ENCODE peak calls at places on chromosomes 13 and 19, in seven cellular contexts. D is spleen, U is cardiac muscle cell, B is osteoblast, G is kidney, W is keratinocyte, R is colonic mucosa. H is an unnamed sample. For H3K4me1, the result is how much of the 10 kb centered on the place peaks cover.

GRCh38 chr13:31885994-31886393 is 145.6 kb upstream of the FRY start:
- DNase-seq in D (no peak), U (peak), B (no peak), G (no peak), W (no peak), R (no peak), H (peak)

GRCh38 chr13:50425772-50426171 is 410.5 kb downstream of the KCNRG start:
- DNase-seq in D (no peak), U (no peak), B (no peak), G (no peak), W (no peak), R (no peak), H (no peak)

GRCh38 chr19:18401580-18402112 is 4.2 kb upstream of the LRRC25 start:
- DNase-seq in D (peak), U (no peak), B (peak), G (peak), W (no peak), R (peak), H (peak)

GRCh38 chr19:5828661-5829566 is 10.6 kb downstream of the FUT6 start:
- DNase-seq in D (no peak), U (peak), B (peak), G (no peak), W (no peak), R (no peak), H (no peak)

GRCh38 chr13:76720416-76720815 is 165.8 kb downstream of the KCTD12 start:
- DNase-seq in D (no peak), U (no peak), B (no peak), G (no peak), W (no peak), R (no peak), H (no peak)

GRCh38 chr13:70310720-70311119 is 202.5 kb upstream of the KLHL1 start:
- DNase-seq in D (no peak), U (peak), B (no peak), G (no peak), W (no peak), R (peak), H (peak)

GRCh38 chr19:2374808-2375207 is 14.7 kb downstream of the TMPRSS9 start:
- DNase-seq in D (no peak), U (no peak), B (peak), G (no peak), W (no peak), R (no peak), H (no peak)

GRCh38 chr19:10270180-10270615 is 722 bp upstream of the ICAM1 start:
- DNase-seq in D (peak), U (no peak), B (peak), G (peak), W (no peak), R (peak), H (no peak)

GRCh38 chr19:7850975-7851622 is 21.1 kb downstream of the EVI5L start:
- DNase-seq in D (no peak), U (no peak), B (peak), G (no peak), W (no peak), R (no peak), H (no peak)

GRCh38 chr19:30780456-30780855 is 408.3 kb downstream of the ZNF536 start:
- DNase-seq in D (no peak), U (peak), B (no peak), G (no peak), W (no peak), R (no peak), H (no peak)
- H3K4me1 ChIP-seq in D (under half), U (under half), B (under half), G (under half), W (under half), R (under half), H (under half)

GRCh38 chr19:42322305-42322704 is 3.1 kb upstream of the MEGF8 start:
- DNase-seq in D (no peak), U (no peak), B (peak), G (no peak), W (no peak), R (no peak), H (no peak)

GRCh38 chr19:42323473-42323851 is 2.0 kb upstream of the MEGF8 start:
- DNase-seq in D (no peak), U (no peak), B (peak), G (no peak), W (no peak), R (peak), H (no peak)

GRCh38 chr19:42325308-42325895 is at the start of gene MEGF8:
- DNase-seq in D (peak), U (peak), B (peak), G (peak), W (peak), R (peak), H (peak)

GRCh38 chr19:42324655-42325307 is 654 bp upstream of the MEGF8 start:
- DNase-seq in D (peak), U (no peak), B (peak), G (no peak), W (no peak), R (peak), H (no peak)

GRCh38 chr19:42323852-42324654 is 1.4 kb upstream of the MEGF8 start:
- DNase-seq in D (peak), U (no peak), B (peak), G (no peak), W (no peak), R (no peak), H (no peak)
- TF ChIP-seq CTCF in D (no peak), U (no peak), B (no peak), G (no peak), W (peak), R (no peak), H (no peak)

GRCh38 chr19:30309983-30310805 is 62.0 kb upstream of the ZNF536 start:
- DNase-seq in D (no peak), U (no peak), B (no peak), G (no peak), W (no peak), R (no peak), H (no peak)
- H3K4me1 ChIP-seq in D (under half), U (under half), B (under half), G (under half), W (under half), R (under half), H (under half)

DNA sequence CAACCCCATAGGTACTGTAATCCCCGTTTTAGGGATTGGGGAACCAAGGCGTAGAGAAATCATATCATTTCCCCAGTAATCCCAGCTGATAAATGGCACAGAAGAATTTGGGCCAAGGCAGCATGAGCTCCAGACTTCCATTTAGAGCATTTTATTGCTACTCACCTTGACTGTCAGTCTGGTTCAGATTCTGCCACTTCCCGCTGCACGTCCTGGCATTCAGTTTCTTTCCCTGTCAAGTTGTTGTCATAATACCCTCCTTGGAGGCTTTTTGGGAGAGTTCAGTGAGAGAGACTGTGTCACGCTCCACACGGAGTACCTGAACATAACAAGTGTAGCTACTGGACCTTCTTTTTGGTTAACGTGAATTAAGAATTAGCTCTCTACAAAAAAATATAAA is 7.5 kb upstream of the C1QTNF9 start:
- DNase-seq in D (no peak), U (no peak), B (peak), G (no peak), W (no peak), R (no peak), H (no peak)
- TF ChIP-seq CTCF in D (no peak), U (no peak), B (no peak), G (no peak), W (no peak), R (no peak), H (no peak)

GRCh38 chr19:35885909-35886308 is 14.4 kb downstream of the NFKBID start:
- DNase-seq in D (no peak), U (no peak), B (peak), G (no peak), W (no peak), R (no peak), H (no peak)
- H3K4me1 ChIP-seq in D (under half), U (under half), B (under half), G (under half), W (under half), R (under half), H (under half)

GRCh38 chr13:111506131-111506530 is 185.7 kb downstream of the TEX29 start:
- DNase-seq in D (no peak), U (no peak), B (peak), G (peak), W (no peak), R (no peak), H (no peak)

GRCh38 chr13:111506621-111507020 is 186.2 kb downstream of the TEX29 start:
- DNase-seq in D (no peak), U (no peak), B (no peak), G (peak), W (no peak), R (no peak), H (no peak)

GRCh38 chr13:111503376-111503775 is 182.9 kb downstream of the TEX29 start:
- DNase-seq in D (no peak), U (no peak), B (peak), G (peak), W (no peak), R (no peak), H (no peak)

GRCh38 chr13:111503905-111504695 is 183.7 kb downstream of the TEX29 start:
- DNase-seq in D (no peak), U (no peak), B (no peak), G (peak), W (no peak), R (no peak), H (no peak)

DNA sequence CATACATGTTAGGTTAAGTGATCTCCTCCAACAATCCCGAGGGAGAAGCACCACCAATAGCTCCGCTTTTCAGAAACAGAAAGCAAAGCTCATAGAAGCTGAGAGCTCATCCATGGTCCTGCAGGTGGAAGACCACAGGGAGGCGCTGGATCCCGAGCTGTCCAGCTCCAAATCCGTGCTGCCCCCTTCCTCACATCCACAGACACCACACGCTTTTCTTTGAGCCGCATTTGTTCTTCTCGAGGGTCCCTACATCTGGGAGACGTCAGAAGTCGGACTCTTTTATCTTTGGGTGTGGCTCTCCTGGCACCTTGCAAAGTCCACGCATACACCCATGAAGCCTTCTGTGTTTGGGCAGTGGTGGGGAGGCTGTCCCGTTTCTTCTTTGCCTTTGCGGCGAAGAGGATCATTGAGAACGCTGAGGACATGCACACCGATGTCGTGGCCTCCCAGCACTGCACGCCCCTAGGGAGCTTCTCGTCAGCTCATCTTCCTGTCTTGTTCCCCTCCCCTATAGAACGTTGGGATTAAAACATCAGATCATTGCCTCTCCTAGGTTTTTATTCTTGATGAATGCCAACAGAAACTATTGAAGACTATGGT is 184.8 kb downstream of the TEX29 start:
- DNase-seq in D (no peak), U (peak), B (peak), G (peak), W (no peak), R (no peak), H (no peak)
- TF ChIP-seq CTCF in D (no peak), U (no peak), B (no peak), G (peak), W (no peak), R (no peak), H (peak)

DNA sequence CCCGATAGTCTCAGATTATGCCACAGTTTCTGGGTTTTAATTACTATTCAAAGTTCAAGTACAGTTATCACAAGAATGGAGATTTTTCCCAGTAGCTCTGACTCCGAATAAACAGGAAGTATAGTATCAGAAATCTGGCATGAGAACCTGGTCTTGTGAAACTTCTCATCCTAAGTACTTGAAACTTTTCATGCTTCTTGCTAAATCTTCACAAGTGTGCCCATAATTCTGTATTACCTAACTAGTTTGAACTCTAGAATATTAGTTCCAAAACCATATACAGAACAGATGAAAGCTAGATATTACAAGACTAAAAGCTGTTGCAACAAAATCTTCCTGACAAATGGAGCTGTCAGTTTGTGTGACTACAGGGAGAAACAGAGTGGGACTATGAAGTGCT is 70.5 kb upstream of the CSNK1A1L start:
- DNase-seq in D (no peak), U (no peak), B (no peak), G (no peak), W (no peak), R (no peak), H (no peak)
- H3K4me1 ChIP-seq in D (under half), U (under half), B (under half), G (under half), W (under half), R (under half), H (under half)

DNA sequence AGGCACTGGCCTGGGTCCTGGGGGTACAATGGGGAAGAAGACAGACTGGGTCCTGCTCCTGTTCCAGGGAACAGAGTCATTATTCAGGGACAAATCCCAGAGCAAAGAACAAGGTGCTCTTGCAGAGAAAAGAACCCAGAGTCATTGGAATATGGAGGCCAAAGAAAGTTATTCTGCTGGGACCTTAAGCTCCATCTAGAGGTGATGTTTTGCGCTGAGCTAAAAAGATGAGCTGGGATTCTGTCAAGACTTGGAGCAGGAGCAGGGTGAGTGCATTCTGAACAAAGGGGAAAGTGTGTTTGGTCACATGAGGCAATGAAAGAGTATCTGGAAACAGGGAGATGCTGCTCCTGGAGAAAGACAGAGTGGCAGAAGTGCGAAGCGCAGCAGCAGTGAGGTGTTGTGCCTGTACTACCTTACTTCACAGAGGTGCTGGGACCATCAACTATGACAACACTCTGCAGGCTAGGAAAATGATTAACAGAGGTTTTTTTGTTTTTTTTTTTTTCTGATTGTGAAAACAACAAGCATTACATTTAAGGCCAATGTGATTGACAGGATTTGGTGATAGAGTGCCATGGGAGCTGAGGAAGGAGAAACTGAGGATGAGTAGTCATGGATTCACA is 95.3 kb upstream of the TNFSF11 start:
- DNase-seq in D (no peak), U (peak), B (peak), G (no peak), W (no peak), R (no peak), H (no peak)
- TF ChIP-seq CTCF in D (no peak), U (peak), B (peak), G (peak), W (peak), R (peak), H (peak)

GRCh38 chr19:51771369-51771768 is 10.4 kb downstream of the FPR2 start:
- DNase-seq in D (no peak), U (no peak), B (no peak), G (no peak), W (no peak), R (no peak), H (no peak)
- H3K4me1 ChIP-seq in D (under half), U (under half), B (under half), G (under half), W (under half), R (under half), H (under half)

DNA sequence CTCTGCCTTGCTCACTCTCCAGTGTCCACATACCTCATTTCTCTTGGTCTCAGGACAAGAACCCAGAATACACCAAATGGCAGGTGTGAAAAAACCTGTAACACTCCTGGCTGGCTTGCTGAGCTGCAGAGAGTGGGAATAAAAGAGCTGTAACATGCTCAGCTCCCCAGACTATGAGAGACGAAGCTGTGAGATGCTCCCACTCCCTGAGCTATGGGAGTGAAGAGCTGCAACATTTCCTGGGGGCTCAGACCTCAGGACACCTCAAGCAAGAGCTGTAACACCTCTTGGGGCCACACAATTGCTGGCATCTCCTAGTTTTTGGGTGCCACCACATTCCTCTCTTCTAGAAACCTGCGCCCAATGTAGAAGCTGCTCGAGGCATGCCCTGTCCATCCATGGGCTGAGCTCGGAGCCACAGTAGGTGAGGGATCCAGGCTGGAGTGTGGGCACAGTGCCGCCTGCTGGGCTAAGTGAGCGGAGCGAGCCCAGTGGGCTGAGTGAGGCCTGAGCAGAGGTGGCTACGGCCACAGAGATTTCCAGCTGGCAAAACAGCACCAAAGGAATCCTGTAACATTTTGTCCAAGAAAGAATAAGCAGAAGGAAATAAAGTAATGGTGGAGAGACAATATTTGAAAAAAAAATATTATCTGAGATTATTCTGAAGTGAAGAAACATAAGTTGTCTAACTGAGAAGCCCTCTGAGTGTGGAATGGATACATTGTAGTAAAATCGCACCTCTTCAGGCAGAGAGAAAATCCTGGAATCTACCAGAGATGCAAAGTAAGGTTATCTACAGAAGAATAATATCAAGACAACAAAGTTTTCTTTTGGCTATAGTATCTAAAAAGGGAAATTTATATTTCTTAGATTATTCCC is 186.2 kb upstream of the PCDH9 start:
- DNase-seq in D (no peak), U (peak), B (peak), G (no peak), W (no peak), R (no peak), H (peak)
- TF ChIP-seq CTCF in D (no peak), U (peak), B (peak), G (peak), W (peak), R (no peak), H (peak)